ENCODE peak calls at places on chromosomes 2 and 18, in four cellular contexts. H, V, Q and Z are unnamed samples.

GRCh38 chr2:67486041-67486796 is 89.1 kb downstream of the ETAA1 start:
- DNase-seq in Q (no peak), H (no peak), V (no peak), Z (no peak)

GRCh38 chr2:147530033-147530432 is 314.8 kb upstream of the ACVR2A start:
- DNase-seq in H (no peak), Q (no peak), V (no peak), Z (no peak)

GRCh38 chr2:85936421-85937068 is 47.8 kb upstream of the ST3GAL5 start:
- DNase-seq in V (no peak), Q (no peak), H (no peak), Z (no peak)

GRCh38 chr2:102540882-102541281 is 67.9 kb downstream of the SLC9A4 start:
- DNase-seq in Q (no peak), H (no peak), V (no peak), Z (no peak)

GRCh38 chr2:239523944-239524310 is 123.1 kb upstream of the HDAC4 start:
- DNase-seq in V (no peak), Q (no peak), H (no peak), Z (peak)

GRCh38 chr2:193114827-193115226 is 920.1 kb upstream of the TMEFF2 start:
- DNase-seq in Q (no peak), V (no peak), H (no peak), Z (no peak)

GRCh38 chr2:41933585-41934322 is 114.1 kb upstream of the PKDCC start:
- DNase-seq in V (no peak), H (no peak), Q (no peak), Z (no peak)

GRCh38 chr2:53508667-53509066 is 258.9 kb upstream of the CHAC2 start:
- DNase-seq in V (no peak), Q (no peak), H (no peak), Z (peak)

GRCh38 chr2:65390134-65390533 is 42.3 kb downstream of the SPRED2 start:
- DNase-seq in H (no peak), V (peak), Q (no peak), Z (no peak)

GRCh38 chr2:16136461-16137035 is 196.2 kb downstream of the MYCN start:
- DNase-seq in V (no peak), Q (no peak), H (no peak), Z (no peak)

GRCh38 chr2:152099655-152100050 is 809 bp upstream of the CACNB4 start:
- DNase-seq in Q (no peak), V (no peak), H (no peak), Z (no peak)
- TF ChIP-seq SPI1 in Q (no peak), V (no peak), H (no peak), Z (no peak)

DNA sequence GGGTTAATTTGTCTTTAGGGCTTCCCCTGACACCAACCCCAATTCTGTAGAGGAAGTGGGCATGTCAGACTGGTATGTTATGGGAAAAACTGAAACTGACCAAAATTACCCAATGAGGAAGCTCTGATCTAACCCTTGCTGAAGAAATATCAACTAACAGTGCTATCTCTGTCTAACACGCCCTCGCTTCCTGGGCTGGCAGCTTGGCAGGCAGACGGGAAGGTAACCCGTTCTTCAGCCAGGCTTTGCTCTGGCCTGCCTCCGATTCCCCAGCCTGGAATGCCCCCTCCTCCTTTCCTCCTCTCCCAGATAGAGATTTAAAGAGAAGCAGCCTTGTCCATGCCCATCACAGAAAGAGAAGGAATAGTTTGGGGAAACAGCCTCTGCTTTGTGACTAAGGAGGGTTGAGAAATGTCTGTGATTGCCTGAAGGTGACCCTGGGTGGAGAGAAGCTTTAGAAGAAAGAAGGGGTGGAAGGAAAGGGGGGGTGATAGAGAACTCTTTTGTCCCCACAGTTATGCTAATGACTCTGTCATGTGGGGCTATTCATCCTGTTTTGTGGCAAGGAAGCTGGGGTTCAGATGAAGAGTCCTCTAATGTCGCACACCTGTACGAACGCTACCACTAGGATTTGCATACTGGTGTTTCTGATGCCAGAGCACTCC is 15.4 kb downstream of the HK2 start:
- DNase-seq in H (peak), Q (no peak), V (peak), Z (peak)
- TF ChIP-seq SPI1 in H (peak), Q (no peak), V (peak), Z (peak)

GRCh38 chr2:172114579-172114978 is 11.9 kb upstream of the DLX2 start:
- DNase-seq in Q (no peak), H (no peak), V (no peak), Z (no peak)

GRCh38 chr2:172119089-172119488 is 16.4 kb upstream of the DLX2 start:
- DNase-seq in V (no peak), Q (no peak), H (no peak), Z (no peak)

GRCh38 chr2:172116107-172116506 is 13.4 kb upstream of the DLX2 start:
- DNase-seq in Q (no peak), H (no peak), V (no peak), Z (no peak)

DNA sequence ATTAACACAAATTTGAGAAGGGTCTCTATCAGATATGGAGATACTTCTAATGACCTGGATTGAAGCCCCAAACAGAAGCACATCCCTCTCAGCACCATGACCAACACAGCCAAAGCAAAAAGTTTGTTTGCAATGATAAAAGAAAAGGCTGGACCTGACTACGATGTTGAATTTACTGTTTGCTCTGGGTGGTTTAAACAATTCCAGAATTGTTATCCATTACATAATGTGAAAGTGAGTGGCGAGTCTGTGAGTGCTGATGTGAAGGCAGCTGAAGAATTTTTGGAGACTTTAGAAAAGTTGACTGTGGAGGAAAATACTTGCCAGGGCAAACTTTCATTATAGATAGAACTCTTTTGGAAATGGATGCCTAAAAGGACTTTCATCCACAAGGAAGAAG is 17.4 kb upstream of the DLX2 start:
- DNase-seq in H (no peak), V (no peak), Q (no peak), Z (no peak)
- TF ChIP-seq SPI1 in H (no peak), V (no peak), Q (no peak), Z (no peak)

GRCh38 chr18:32468147-32468845 is 2.4 kb downstream of the GAREM1 start:
- DNase-seq in H (no peak), V (no peak), Q (no peak), Z (no peak)

GRCh38 chr18:32469190-32469611 is 1.5 kb downstream of the GAREM1 start:
- DNase-seq in Q (no peak), H (no peak), V (no peak), Z (no peak)

GRCh38 chr18:32470713-32471633 is at the start of gene GAREM1:
- DNase-seq in V (peak), H (peak), Q (peak), Z (peak)

GRCh38 chr18:32470136-32470712 is 458 bp downstream of the GAREM1 start:
- DNase-seq in H (peak), V (no peak), Q (no peak), Z (no peak)

DNA sequence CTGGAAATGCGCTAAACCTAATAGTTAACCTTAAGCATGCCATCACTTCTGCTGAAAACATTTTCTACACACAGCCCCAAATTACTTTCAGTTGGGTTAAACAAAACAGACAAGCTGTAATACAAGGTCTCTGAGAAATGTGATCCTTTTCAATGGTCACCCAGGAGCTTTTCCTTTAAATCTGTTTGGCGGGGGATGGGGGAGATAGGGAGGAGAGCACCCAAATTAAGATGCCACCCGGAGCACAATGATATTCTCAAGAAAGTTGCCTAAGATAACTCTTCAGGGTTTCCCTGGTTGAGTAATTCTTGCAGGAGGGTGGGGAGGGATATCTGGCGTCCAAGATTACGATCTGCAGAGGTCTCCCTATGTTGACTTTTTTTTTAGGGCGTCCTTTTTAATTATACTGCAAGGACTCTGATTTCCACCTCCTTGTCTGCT is 971 bp downstream of the GAREM1 start:
- DNase-seq in V (no peak), H (no peak), Q (no peak), Z (no peak)
- TF ChIP-seq SPI1 in V (no peak), H (no peak), Q (no peak), Z (no peak)

GRCh38 chr2:108554530-108554929 is 20.3 kb downstream of the LIMS1 start:
- DNase-seq in V (no peak), H (no peak), Q (no peak), Z (no peak)
- TF ChIP-seq SPI1 in V (no peak), H (no peak), Q (no peak), Z (no peak)